ENCODE peak calls at places on chromosomes 2 and 18, in nine cellular contexts. Z is mammary epithelial cell, I is psoas muscle, R is mesendoderm, E is small intestine, H is body of pancreas, J is adrenal gland, M is heart right ventricle, Q is GM23248. C is an unnamed sample. For H3K4me1, the result is how much of the 10 kb centered on the place peaks cover.

GRCh38 chr2:112156152-112156986 is 18.2 kb downstream of the FBLN7 start:
- DNase-seq in Z (peak), I (no peak), R (no peak), E (no peak), H (no peak), J (peak), M (no peak), Q (peak), C (no peak)

GRCh38 chr2:105813405-105813804 is 68.7 kb downstream of the NCK2 start:
- DNase-seq in Z (no peak), I (no peak), R (no peak), E (no peak), H (no peak), J (no peak), M (no peak), Q (no peak), C (no peak)

GRCh38 chr2:53593891-53594585 is 173.6 kb upstream of the CHAC2 start:
- DNase-seq in Z (peak), I (no peak), R (no peak), E (no peak), H (no peak), J (no peak), M (no peak), Q (peak), C (no peak)

GRCh38 chr2:46336560-46336959 is 39.4 kb downstream of the EPAS1 start:
- DNase-seq in Z (no peak), I (no peak), R (no peak), E (peak), H (no peak), J (no peak), M (no peak), Q (peak), C (no peak)

GRCh38 chr2:144950874-144951560 is 431.1 kb upstream of the ZEB2 start:
- DNase-seq in Z (peak), I (no peak), R (peak), E (no peak), H (no peak), J (no peak), M (no peak), Q (peak), C (no peak)

GRCh38 chr18:22047485-22047884 is 121.9 kb upstream of the GATA6 start:
- DNase-seq in Z (no peak), I (no peak), R (no peak), E (no peak), H (peak), J (no peak), M (no peak), Q (no peak), C (no peak)

GRCh38 chr18:79841936-79842335 is 44.2 kb downstream of the KCNG2 start:
- DNase-seq in Z (no peak), I (no peak), R (no peak), E (no peak), H (no peak), J (peak), M (no peak), Q (no peak), C (no peak)

GRCh38 chr2:179263015-179263414 is 1.6 kb downstream of the SESTD1 start:
- DNase-seq in Z (peak), I (no peak), R (no peak), E (peak), H (no peak), J (no peak), M (no peak), Q (peak), C (no peak)

GRCh38 chr18:24518596-24518995 is 58.2 kb downstream of the HRH4 start:
- DNase-seq in Z (no peak), I (no peak), R (no peak), E (no peak), H (no peak), J (no peak), M (no peak), Q (no peak), C (no peak)

GRCh38 chr2:56191617-56192016 is 7.8 kb downstream of the CCDC85A start:
- DNase-seq in Z (peak), I (no peak), R (peak), E (peak), H (no peak), J (no peak), M (no peak), Q (peak), C (no peak)

GRCh38 chr18:44791520-44791919 is 110.8 kb downstream of the SETBP1 start:
- DNase-seq in Z (no peak), I (no peak), R (no peak), E (no peak), H (no peak), J (no peak), M (no peak), Q (no peak), C (no peak)

DNA sequence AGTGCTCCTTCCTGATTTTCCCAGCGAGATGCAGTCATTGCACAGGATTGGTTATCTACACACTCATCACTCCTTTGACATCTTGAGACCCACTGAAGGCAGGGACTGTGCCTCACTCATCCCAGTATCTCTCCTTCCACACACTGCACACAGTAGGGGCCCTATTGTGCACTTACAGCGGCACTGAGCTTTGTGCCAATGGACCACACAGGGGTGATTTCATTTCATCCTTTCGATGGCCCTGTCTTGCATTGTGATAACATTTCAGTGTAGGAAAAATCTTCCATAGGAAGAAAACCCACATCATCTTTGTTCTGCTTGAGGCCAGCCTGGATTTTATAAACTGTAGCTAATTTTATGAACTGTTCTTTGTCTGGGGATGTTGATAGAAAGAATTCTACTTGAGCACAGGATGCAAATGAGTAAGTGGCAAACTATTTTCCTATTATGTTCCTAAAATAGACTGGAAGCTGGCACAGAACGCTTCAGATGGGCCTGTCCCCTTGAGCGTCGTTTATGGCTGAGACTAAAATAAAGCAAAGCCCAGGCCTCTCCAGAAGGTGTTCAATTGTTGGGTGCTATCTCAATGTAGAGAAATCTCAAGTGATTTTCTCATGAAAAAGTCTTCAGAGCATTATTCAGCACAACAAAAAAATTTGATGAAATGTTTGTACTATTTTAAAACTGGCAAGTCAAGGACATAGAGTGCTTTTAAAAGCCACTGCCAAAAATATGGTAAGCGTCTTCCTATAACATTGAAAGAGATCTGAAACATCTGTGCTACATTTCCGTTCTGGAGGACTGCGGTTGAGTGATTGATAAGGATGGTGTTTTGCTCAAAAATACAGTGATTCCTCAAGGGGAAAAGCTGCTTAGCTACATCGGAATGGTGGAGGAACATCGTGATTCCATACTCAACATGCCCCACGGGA is 10.7 kb upstream of the LRRFIP1 start:
- DNase-seq in Z (peak), I (no peak), R (no peak), E (no peak), H (no peak), J (no peak), M (no peak), Q (peak), C (no peak)
- H3K27ac ChIP-seq in Z (no peak), I (peak), R (no peak), E (peak), H (peak), J (no peak), M (peak), Q (peak), C (peak)

DNA sequence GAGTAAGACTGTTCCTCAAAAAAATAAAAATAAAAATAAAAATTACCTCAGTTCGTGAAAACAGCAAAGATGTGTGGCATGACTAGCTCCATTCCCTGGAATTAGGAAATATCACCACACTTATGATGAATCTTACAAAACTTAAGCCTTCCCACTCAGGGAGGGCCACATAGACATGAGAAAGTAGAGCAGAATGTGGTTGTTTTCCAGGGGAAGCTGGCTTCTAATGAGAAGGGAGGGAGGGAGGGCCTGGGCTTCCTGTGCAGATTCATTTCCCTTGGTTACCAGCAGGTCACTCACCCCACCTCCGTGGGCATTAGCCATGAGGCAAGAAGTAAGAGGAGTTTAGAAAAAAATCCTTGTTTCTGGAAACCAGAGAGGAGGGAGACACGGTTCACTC is 95.9 kb upstream of the RMDN2 start:
- DNase-seq in Z (peak), I (no peak), R (peak), E (no peak), H (peak), J (peak), M (no peak), Q (peak), C (peak)
- H3K4me1 ChIP-seq in Z (under half), I (under half), R (under half), E (under half), H (under half), J (under half), M (under half), Q (under half), C (under half)

GRCh38 chr18:48781990-48782368 is 168.8 kb downstream of the SMAD7 start:
- DNase-seq in Z (no peak), I (no peak), R (no peak), E (peak), H (no peak), J (no peak), M (no peak), Q (peak), C (no peak)
- H3K4me3 ChIP-seq in Z (no peak), I (no peak), R (no peak), E (no peak), H (no peak), J (peak), M (peak), Q (peak), C (peak)

GRCh38 chr2:33207336-33207735 is 260.6 kb downstream of the LTBP1 start:
- DNase-seq in Z (no peak), I (no peak), R (no peak), E (no peak), H (no peak), J (no peak), M (no peak), Q (peak), C (no peak)
- H3K27ac ChIP-seq in Z (no peak), I (no peak), R (no peak), E (no peak), H (no peak), J (no peak), M (no peak), Q (no peak), C (no peak)

DNA sequence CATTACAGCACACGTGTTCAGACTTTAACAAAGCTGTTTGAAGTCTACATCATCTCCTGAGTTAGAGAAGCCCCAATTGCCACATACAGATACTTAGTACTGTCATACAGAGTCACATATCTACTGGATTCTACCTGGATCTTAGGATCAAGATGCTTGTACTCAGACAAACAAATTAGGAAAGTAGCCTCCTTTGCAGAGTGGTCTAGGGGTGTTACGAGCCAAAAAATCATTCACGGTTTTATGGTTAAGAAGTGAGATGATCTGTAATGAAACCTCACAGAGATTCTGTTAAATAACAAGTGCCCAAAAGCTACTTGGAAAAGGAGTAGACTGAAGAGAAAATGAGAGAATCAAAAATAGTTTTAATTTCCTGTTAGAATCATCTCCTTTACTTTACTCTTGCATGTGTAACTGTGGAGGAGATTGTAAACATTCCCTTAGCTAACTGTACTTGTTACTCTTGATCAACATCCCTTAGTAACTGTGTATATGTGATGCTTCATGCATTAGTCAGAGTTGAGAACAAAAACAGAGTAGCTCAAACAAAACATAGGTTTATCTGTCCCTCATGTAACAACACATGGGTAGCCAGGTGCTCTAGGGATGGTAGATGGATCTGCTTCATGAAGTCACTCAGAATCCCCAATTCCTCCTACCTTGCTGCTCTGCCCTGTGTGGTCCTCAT is 16.4 kb upstream of the IL1RL1 start:
- DNase-seq in Z (peak), I (no peak), R (no peak), E (no peak), H (no peak), J (no peak), M (no peak), Q (peak), C (no peak)
- H3K4me1 ChIP-seq in Z (under half), I (under half), R (under half), E (under half), H (under half), J (under half), M (under half), Q (under half), C (under half)

GRCh38 chr2:19823507-19823906 is 78.3 kb downstream of the TTC32 start:
- DNase-seq in Z (no peak), I (no peak), R (no peak), E (no peak), H (no peak), J (no peak), M (no peak), Q (peak), C (no peak)

GRCh38 chr2:19819097-19820065 is 82.4 kb downstream of the TTC32 start:
- DNase-seq in Z (peak), I (no peak), R (peak), E (no peak), H (no peak), J (no peak), M (no peak), Q (peak), C (no peak)

GRCh38 chr2:19815746-19816145 is 86.0 kb downstream of the TTC32 start:
- DNase-seq in Z (no peak), I (no peak), R (no peak), E (no peak), H (no peak), J (no peak), M (no peak), Q (peak), C (no peak)

GRCh38 chr2:19818039-19818438 is 83.7 kb downstream of the TTC32 start:
- DNase-seq in Z (no peak), I (no peak), R (no peak), E (no peak), H (no peak), J (no peak), M (peak), Q (peak), C (no peak)

GRCh38 chr2:19818543-19818942 is 83.2 kb downstream of the TTC32 start:
- DNase-seq in Z (no peak), I (no peak), R (no peak), E (no peak), H (no peak), J (no peak), M (no peak), Q (peak), C (no peak)
- H3K4me3 ChIP-seq in Z (no peak), I (no peak), R (no peak), E (no peak), H (no peak), J (no peak), M (no peak), Q (no peak), C (no peak)

DNA sequence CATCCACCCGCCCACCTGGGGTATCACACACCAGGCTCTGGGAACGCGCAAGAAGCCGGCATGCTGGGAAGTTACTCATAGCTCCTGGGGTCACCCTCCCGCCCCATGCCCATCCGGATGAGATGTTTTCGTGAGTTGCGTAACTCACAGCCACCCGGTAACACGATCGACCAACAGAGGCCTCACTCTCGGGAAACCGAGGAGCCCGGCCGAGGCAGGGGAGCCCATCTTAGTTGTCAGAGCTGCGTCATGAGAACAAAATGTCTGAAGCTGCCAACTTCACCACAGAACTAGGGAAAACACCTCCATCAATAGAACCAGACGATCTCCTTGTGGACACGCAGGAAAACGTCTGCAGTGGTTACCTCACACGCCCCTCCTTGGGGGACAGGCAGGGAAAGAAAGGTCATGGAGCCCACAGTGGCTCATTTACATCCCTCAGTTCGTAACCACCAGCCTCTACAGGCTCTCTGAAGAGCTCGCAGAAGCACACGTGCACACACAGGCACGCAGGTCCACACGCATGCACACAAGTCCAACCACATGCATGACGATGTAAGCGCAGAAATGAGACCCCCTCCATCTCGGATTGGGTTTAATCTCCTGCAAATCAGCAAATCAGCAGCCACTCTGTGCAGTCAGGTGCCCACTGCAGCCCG is 26.3 kb downstream of the ADI1 start:
- DNase-seq in Z (peak), I (peak), R (no peak), E (no peak), H (peak), J (peak), M (no peak), Q (peak), C (no peak)
- H3K27ac ChIP-seq in Z (no peak), I (no peak), R (no peak), E (no peak), H (peak), J (peak), M (no peak), Q (peak), C (no peak)